ENCODE peak calls at places on chromosomes 1 and 21, in five cellular contexts. H, U, I, X and R are unnamed samples.

GRCh38 chr1:110874303-110875215 is 1.6 kb downstream of the CD53 start:
- DNase-seq in H (no peak), U (no peak), I (no peak), X (no peak), R (peak; percentile 35)

GRCh38 chr1:13543927-13544556 is 30.2 kb upstream of the LRRC38 start:
- DNase-seq in H (peak; percentile 42), U (no peak), I (peak; percentile 3), X (peak; percentile 67), R (no peak)

GRCh38 chr1:3066250-3066711 is 2.7 kb upstream of the PRDM16 start:
- DNase-seq in H (no peak), U (no peak), I (no peak), X (peak; percentile 39), R (no peak)

GRCh38 chr1:5345556-5345955 is 646.7 kb downstream of the NPHP4 start:
- DNase-seq in H (no peak), U (no peak), I (no peak), X (no peak), R (no peak)

GRCh38 chr1:85315789-85316188 is 39.4 kb upstream of the BCL10 start:
- DNase-seq in H (no peak), U (no peak), I (no peak), X (no peak), R (no peak)

GRCh38 chr1:6554907-6555778 is at the start of gene TAS1R1:
- DNase-seq in H (no peak), U (no peak), I (peak; percentile 6), X (peak; percentile 35), R (no peak)

GRCh38 chr1:81174811-81175476 is 625.8 kb upstream of the ADGRL2 start:
- DNase-seq in H (peak; percentile 68), U (peak; percentile 11), I (peak; percentile 92), X (peak; percentile 31), R (no peak)

GRCh38 chr1:109891930-109892329 is 18.7 kb upstream of the CSF1 start:
- DNase-seq in H (no peak), U (peak; percentile 37), I (no peak), X (no peak), R (no peak)

GRCh38 chr1:22641906-22642636 is 1.4 kb upstream of the C1QC start:
- DNase-seq in H (no peak), U (peak; percentile 43), I (peak; percentile 23), X (peak; percentile 80), R (peak; percentile 43)

GRCh38 chr1:207959995-207960745 is 49.2 kb upstream of the CD34 start:
- DNase-seq in H (no peak), U (no peak), I (no peak), X (no peak), R (no peak)

GRCh38 chr1:87410771-87411170 is 82.1 kb downstream of the LMO4 start:
- DNase-seq in H (no peak), U (no peak), I (no peak), X (peak; percentile 22), R (peak; percentile 50)

GRCh38 chr1:51898090-51898734 is 19.7 kb upstream of the NRDC start:
- DNase-seq in H (no peak), U (peak; percentile 48), I (peak; percentile 95), X (peak; percentile 88), R (no peak)

GRCh38 chr1:174359454-174359805 is 88.3 kb upstream of the GPR52 start:
- DNase-seq in H (no peak), U (no peak), I (no peak), X (no peak), R (no peak)

GRCh38 chr1:231872461-231872910 is 245.9 kb downstream of the DISC1 start:
- DNase-seq in H (no peak), U (peak; percentile 20), I (peak; percentile 84), X (peak; percentile 70), R (no peak)

GRCh38 chr1:65176571-65176970 is 28.6 kb downstream of the AK4 start:
- DNase-seq in H (no peak), U (no peak), I (peak; percentile 17), X (no peak), R (no peak)

GRCh38 chr1:161251579-161251978 is 7.0 kb upstream of the PCP4L1 start:
- DNase-seq in H (no peak), U (no peak), I (no peak), X (no peak), R (no peak)

GRCh38 chr1:1006305-1007159 is 6.6 kb upstream of the HES4 start:
- DNase-seq in H (peak; percentile 81), U (no peak), I (no peak), X (no peak), R (no peak)

GRCh38 chr21:41431788-41432548 is 5.9 kb downstream of the MX1 start:
- DNase-seq in H (no peak), U (no peak), I (no peak), X (no peak), R (no peak)

GRCh38 chr1:199002670-199003069 is 363.8 kb downstream of the PTPRC start:
- DNase-seq in H (no peak), U (no peak), I (no peak), X (no peak), R (no peak)

GRCh38 chr1:99656701-99657100 is 10.8 kb downstream of the PALMD start:
- DNase-seq in H (no peak), U (peak; percentile 73), I (peak; percentile 25), X (no peak), R (no peak)

GRCh38 chr1:85334962-85335361 is 58.5 kb upstream of the BCL10 start:
- DNase-seq in H (no peak), U (no peak), I (peak; percentile 84), X (no peak), R (peak; percentile 37)

GRCh38 chr1:150576794-150577556 is 2.4 kb downstream of the MCL1 start:
- DNase-seq in H (no peak), U (no peak), I (peak; percentile 15), X (peak; percentile 69), R (no peak)

GRCh38 chr1:81702079-81702715 is 98.5 kb upstream of the ADGRL2 start:
- DNase-seq in H (no peak), U (peak; percentile 20), I (no peak), X (peak; percentile 19), R (no peak)

GRCh38 chr21:31873696-31874599 is 1.1 kb downstream of the HUNK start:
- DNase-seq in H (no peak), U (no peak), I (peak; percentile 25), X (peak; percentile 67), R (peak; percentile 60)
- H2AFZ ChIP-seq in H (no peak overlapping the region), U (no peak overlapping the region), I (no peak overlapping the region), X (peak overlapping the region; percentile 88), R (peak overlapping the region; percentile 89)

DNA sequence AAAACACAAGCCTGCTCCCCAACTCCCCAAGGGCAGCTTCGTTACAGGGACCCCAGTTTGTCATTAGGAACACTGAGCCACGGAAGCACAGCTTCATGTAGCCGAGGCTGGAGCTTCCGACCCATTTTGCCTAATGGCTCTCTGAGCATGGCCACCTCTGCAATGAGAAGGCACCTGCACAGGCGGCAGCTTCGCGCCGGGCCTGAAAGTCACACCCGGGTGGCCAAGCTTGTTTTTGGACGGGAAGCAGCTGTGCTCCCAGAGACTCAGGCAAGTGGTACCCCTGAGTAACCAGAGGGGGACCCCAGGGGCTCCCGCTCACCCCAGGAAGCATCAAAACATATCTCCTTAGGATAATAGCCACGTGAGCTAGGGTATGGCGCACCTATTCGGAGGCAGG is 80.9 kb downstream of the SLC66A1 start:
- DNase-seq in H (no peak), U (no peak), I (no peak), X (no peak), R (no peak)
- TF ChIP-seq EZH2 in H (no peak), U (no peak), I (no peak), X (no peak), R (no peak)

GRCh38 chr1:25080294-25081209 is 150.5 kb upstream of the RUNX3 start:
- DNase-seq in H (peak; percentile 32), U (no peak), I (peak; percentile 15), X (peak; percentile 31), R (no peak)

GRCh38 chr1:25082995-25083394 is 149.3 kb downstream of the SYF2 start:
- DNase-seq in H (no peak), U (no peak), I (no peak), X (no peak), R (no peak)

GRCh38 chr1:25081496-25081895 is 150.8 kb downstream of the SYF2 start:
- DNase-seq in H (no peak), U (no peak), I (no peak), X (no peak), R (no peak)

GRCh38 chr1:25083481-25084345 is 148.6 kb downstream of the SYF2 start:
- DNase-seq in H (no peak), U (no peak), I (no peak), X (no peak), R (no peak)

DNA sequence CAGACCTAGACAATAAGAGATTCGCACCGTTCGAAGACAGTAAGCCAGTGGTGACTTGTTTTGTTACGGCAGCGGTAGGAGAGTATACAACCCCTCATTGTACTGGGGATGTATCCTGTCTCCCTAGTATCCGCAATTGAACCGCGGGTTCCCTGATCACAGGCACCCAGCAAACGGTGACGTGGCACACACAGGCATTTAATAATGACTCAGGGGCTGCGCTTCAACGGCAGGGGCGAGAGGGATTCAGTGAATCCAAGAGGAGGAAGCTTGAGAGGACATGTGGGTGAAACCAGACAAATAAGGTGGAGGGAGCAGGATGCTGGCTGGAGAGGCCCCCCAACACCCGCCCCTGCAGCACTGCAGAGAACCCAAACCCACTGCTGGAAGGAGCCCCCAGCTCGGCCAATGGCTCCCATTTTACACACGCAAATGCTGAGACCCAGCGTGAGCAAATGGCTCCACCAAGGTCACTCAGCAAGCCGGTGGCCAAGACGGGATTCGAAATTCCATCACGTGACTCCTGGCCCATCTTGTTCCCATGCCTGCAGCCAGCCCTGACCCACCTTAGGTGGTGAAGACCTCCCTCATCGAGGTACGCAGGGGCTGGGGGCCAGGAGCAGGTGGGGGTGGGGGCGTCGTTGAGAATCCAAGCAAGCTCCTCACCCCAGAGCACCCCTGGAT is 149.9 kb downstream of the SYF2 start:
- DNase-seq in H (no peak), U (no peak), I (peak; percentile 79), X (peak; percentile 53), R (no peak)
- H2AFZ ChIP-seq in H (no peak overlapping the region), U (no peak overlapping the region), I (no peak overlapping the region), X (no peak overlapping the region), R (no peak overlapping the region)

GRCh38 chr21:35142036-35142825 is 93.1 kb upstream of the RUNX1 start:
- DNase-seq in H (no peak), U (no peak), I (peak; percentile 69), X (no peak), R (no peak)
- TF ChIP-seq EZH2 in H (no peak), U (no peak), I (no peak), X (no peak), R (no peak)

GRCh38 chr1:32871364-32872188 is 864 bp upstream of the FNDC5 start:
- DNase-seq in H (no peak), U (no peak), I (no peak), X (peak; percentile 61), R (no peak)
- H2AFZ ChIP-seq in H (no peak overlapping the region), U (no peak overlapping the region), I (no peak overlapping the region), X (peak overlapping the region; percentile 41), R (no peak overlapping the region)